ENCODE peak calls at places on chromosomes 11 and 22, in seven cellular contexts. H, N, L, K, J, Z and F are unnamed samples.

GRCh38 chr22:25169278-25170031 is 30.2 kb upstream of the CRYBB3 start:
- DNase-seq in J (peak; percentile 21), N (no peak), H (no peak), Z (no peak), L (peak; percentile 66), K (no peak), F (no peak)

GRCh38 chr11:72792437-72793021 is 1.3 kb downstream of the STARD10 start:
- DNase-seq in J (no peak), K (no peak), N (no peak), L (no peak), H (no peak), Z (no peak), F (no peak)

GRCh38 chr11:47317078-47317828 is 35.2 kb downstream of the MYBPC3 start:
- DNase-seq in H (no peak), N (no peak), K (no peak), Z (no peak), J (no peak), L (no peak), F (no peak)

GRCh38 chr11:130022799-130023198 is 20.2 kb upstream of the PRDM10 start:
- DNase-seq in H (no peak), Z (no peak), L (no peak), J (no peak), K (no peak), N (no peak), F (no peak)

GRCh38 chr11:76824083-76824939 is 36.4 kb upstream of the ACER3 start:
- DNase-seq in Z (no peak), K (no peak), L (no peak), N (no peak), J (no peak), H (no peak), F (peak; percentile 39)

GRCh38 chr22:43154887-43155536 is 3.7 kb downstream of the TSPO start:
- DNase-seq in J (no peak), K (no peak), L (peak; percentile 80), Z (no peak), N (no peak), H (no peak), F (no peak)

GRCh38 chr11:2885017-2885675 is 429 bp downstream of the CDKN1C start:
- DNase-seq in Z (peak; percentile 45), L (peak; percentile 95), K (peak; percentile 45), H (no peak), J (peak; percentile 78), N (peak; percentile 36), F (peak; percentile 50)

GRCh38 chr11:34523053-34523452 is 9.5 kb upstream of the ELF5 start:
- DNase-seq in Z (no peak), N (no peak), J (no peak), L (no peak), H (no peak), K (no peak), F (no peak)

GRCh38 chr11:70398834-70399680 is 728 bp downstream of the CTTN start:
- DNase-seq in K (no peak), L (no peak), J (peak; percentile 43), H (no peak), N (no peak), Z (peak; percentile 35), F (no peak)